ENCODE peak calls at places on chromosomes 1 and 21, in ten cellular contexts. F, U, S, N, I, V, O, B, Z and D are unnamed samples.

GRCh38 chr1:64502924-64503323 is 33.0 kb downstream of the CACHD1 start:
- DNase-seq in F (no peak), U (no peak), S (no peak), N (no peak), I (no peak), V (no peak), O (no peak), B (no peak), Z (no peak), D (no peak)

GRCh38 chr1:31243451-31244286 is 4.0 kb upstream of the NKAIN1 start:
- DNase-seq in F (no peak), U (no peak), S (no peak), N (no peak), I (no peak), V (no peak), O (no peak), B (no peak), Z (no peak), D (no peak)

GRCh38 chr1:151104630-151105029 is 34.1 kb downstream of the GABPB2 start:
- DNase-seq in F (no peak), U (no peak), S (no peak), N (no peak), I (no peak), V (no peak), O (no peak), B (no peak), Z (no peak), D (no peak)

GRCh38 chr1:172269084-172269483 is 151.4 kb upstream of the C1orf105 start:
- DNase-seq in F (no peak), U (no peak), S (no peak), N (no peak), I (no peak), V (no peak), O (no peak), B (no peak), Z (no peak), D (no peak)

GRCh38 chr1:26016258-26016943 is 5.2 kb upstream of the EXTL1 start:
- DNase-seq in F (no peak), U (no peak), S (no peak), N (no peak), I (no peak), V (no peak), O (no peak), B (no peak), Z (no peak), D (no peak)

GRCh38 chr1:193754732-193755427 is 568.5 kb upstream of the B3GALT2 start:
- DNase-seq in F (no peak), U (no peak), S (no peak), N (no peak), I (no peak), V (no peak), O (no peak), B (no peak), Z (peak), D (no peak)

GRCh38 chr1:36420409-36420808 is 22.7 kb upstream of the LSM10 start:
- DNase-seq in F (no peak), U (no peak), S (no peak), N (no peak), I (no peak), V (no peak), O (no peak), B (no peak), Z (no peak), D (no peak)

GRCh38 chr1:172485626-172486025 is 41.8 kb upstream of the PIGC start:
- DNase-seq in F (no peak), U (no peak), S (no peak), N (no peak), I (no peak), V (no peak), O (no peak), B (no peak), Z (no peak), D (no peak)

GRCh38 chr1:245197121-245197520 is 42.3 kb downstream of the KIF26B start:
- DNase-seq in F (no peak), U (no peak), S (no peak), N (no peak), I (no peak), V (no peak), O (no peak), B (no peak), Z (no peak), D (no peak)

GRCh38 chr1:7384679-7385078 is 386.4 kb upstream of the VAMP3 start:
- DNase-seq in F (no peak), U (no peak), S (no peak), N (peak), I (no peak), V (peak), O (no peak), B (no peak), Z (no peak), D (no peak)

GRCh38 chr1:15799004-15799867 is 8.2 kb downstream of the UQCRHL start:
- DNase-seq in F (peak), U (peak), S (no peak), N (peak), I (no peak), V (no peak), O (no peak), B (peak), Z (peak), D (no peak)

GRCh38 chr1:234755449-234755863 is 145.5 kb upstream of the IRF2BP2 start:
- DNase-seq in F (peak), U (peak), S (peak), N (peak), I (no peak), V (no peak), O (no peak), B (peak), Z (peak), D (no peak)

GRCh38 chr1:33758698-33759097 is 105.2 kb upstream of the HMGB4 start:
- DNase-seq in F (no peak), U (peak), S (peak), N (peak), I (no peak), V (peak), O (no peak), B (no peak), Z (peak), D (no peak)

GRCh38 chr1:180397190-180397589 is 105.2 kb downstream of the ACBD6 start:
- DNase-seq in F (no peak), U (no peak), S (no peak), N (no peak), I (no peak), V (no peak), O (no peak), B (no peak), Z (peak), D (no peak)

GRCh38 chr1:94863297-94863911 is 43.2 kb downstream of the SLC44A3 start:
- DNase-seq in F (no peak), U (no peak), S (no peak), N (no peak), I (no peak), V (no peak), O (no peak), B (peak), Z (peak), D (no peak)

GRCh38 chr1:85406887-85407593 is 57.9 kb downstream of the DDAH1 start:
- DNase-seq in F (no peak), U (peak), S (peak), N (no peak), I (no peak), V (no peak), O (no peak), B (peak), Z (peak), D (no peak)

GRCh38 chr21:39153842-39154241 is 29.4 kb downstream of the PSMG1 start:
- DNase-seq in F (no peak), U (no peak), S (no peak), N (no peak), I (no peak), V (no peak), O (no peak), B (no peak), Z (peak), D (no peak)

GRCh38 chr21:41777934-41778815 is 11.3 kb upstream of the RIPK4 start:
- DNase-seq in F (peak), U (peak), S (peak), N (peak), I (peak), V (no peak), O (no peak), B (peak), Z (peak), D (no peak)

GRCh38 chr1:10694274-10694632 is 102.2 kb downstream of the CASZ1 start:
- DNase-seq in F (no peak), U (no peak), S (no peak), N (no peak), I (no peak), V (no peak), O (peak), B (no peak), Z (peak), D (no peak)

GRCh38 chr1:77459881-77460280 is 178.1 kb downstream of the AK5 start:
- DNase-seq in F (no peak), U (no peak), S (no peak), N (no peak), I (no peak), V (no peak), O (no peak), B (no peak), Z (no peak), D (no peak)

GRCh38 chr1:43540653-43541071 is 10.0 kb downstream of the PTPRF start:
- DNase-seq in F (no peak), U (no peak), S (no peak), N (no peak), I (no peak), V (no peak), O (no peak), B (no peak), Z (no peak), D (no peak)

GRCh38 chr1:41708332-41708731 is 210.4 kb downstream of the HIVEP3 start:
- DNase-seq in F (no peak), U (no peak), S (no peak), N (no peak), I (no peak), V (no peak), O (no peak), B (no peak), Z (no peak), D (no peak)

GRCh38 chr1:11719313-11720032 is 16.5 kb upstream of the AGTRAP start:
- DNase-seq in F (peak), U (no peak), S (peak), N (peak), I (peak), V (no peak), O (peak), B (peak), Z (peak), D (peak)

GRCh38 chr1:165419839-165420238 is 25.1 kb downstream of the RXRG start:
- DNase-seq in F (no peak), U (no peak), S (no peak), N (no peak), I (no peak), V (no peak), O (no peak), B (no peak), Z (no peak), D (no peak)

GRCh38 chr1:229139320-229139719 is 131.6 kb upstream of the RAB4A start:
- DNase-seq in F (no peak), U (no peak), S (no peak), N (no peak), I (no peak), V (no peak), O (no peak), B (no peak), Z (no peak), D (no peak)

GRCh38 chr1:109624215-109625010 is 4.8 kb downstream of the AMPD2 start:
- DNase-seq in F (no peak), U (no peak), S (no peak), N (no peak), I (no peak), V (no peak), O (no peak), B (no peak), Z (no peak), D (no peak)

GRCh38 chr21:45423201-45423955 is 18.4 kb downstream of the COL18A1 start:
- DNase-seq in F (no peak), U (no peak), S (no peak), N (peak), I (no peak), V (no peak), O (no peak), B (no peak), Z (no peak), D (no peak)

GRCh38 chr1:202438393-202439174 is 90.1 kb downstream of the PPP1R12B start:
- DNase-seq in F (no peak), U (no peak), S (no peak), N (no peak), I (no peak), V (no peak), O (no peak), B (no peak), Z (no peak), D (no peak)

GRCh38 chr1:235601087-235601486 is 48.5 kb downstream of the GNG4 start:
- DNase-seq in F (no peak), U (no peak), S (peak), N (no peak), I (peak), V (no peak), O (no peak), B (no peak), Z (peak), D (no peak)

GRCh38 chr21:36551731-36552457 is 72.0 kb upstream of the CLDN14 start:
- DNase-seq in F (no peak), U (peak), S (no peak), N (no peak), I (no peak), V (no peak), O (no peak), B (peak), Z (no peak), D (no peak)

GRCh38 chr1:156124557-156125483 is 10.3 kb downstream of the LMNA start:
- DNase-seq in F (no peak), U (no peak), S (peak), N (no peak), I (no peak), V (no peak), O (no peak), B (no peak), Z (peak), D (no peak)

GRCh38 chr1:114719424-114719787 is 2.8 kb upstream of the NRAS start:
- DNase-seq in F (no peak), U (no peak), S (no peak), N (no peak), I (no peak), V (no peak), O (no peak), B (no peak), Z (no peak), D (no peak)

GRCh38 chr1:86703696-86704455 is 500 bp upstream of the SH3GLB1 start:
- DNase-seq in F (peak), U (no peak), S (no peak), N (no peak), I (peak), V (no peak), O (no peak), B (no peak), Z (peak), D (no peak)

GRCh38 chr1:185853739-185854138 is 119.5 kb downstream of the HMCN1 start:
- DNase-seq in F (no peak), U (peak), S (no peak), N (no peak), I (no peak), V (no peak), O (no peak), B (no peak), Z (peak), D (no peak)

GRCh38 chr1:43537423-43538142 is 6.9 kb downstream of the PTPRF start:
- DNase-seq in F (no peak), U (no peak), S (peak), N (no peak), I (no peak), V (no peak), O (no peak), B (no peak), Z (peak), D (no peak)

GRCh38 chr1:192378878-192379277 is 62.1 kb downstream of the RGS21 start:
- DNase-seq in F (no peak), U (no peak), S (no peak), N (no peak), I (no peak), V (no peak), O (no peak), B (no peak), Z (no peak), D (no peak)

GRCh38 chr1:192379536-192379935 is 62.7 kb downstream of the RGS21 start:
- DNase-seq in F (no peak), U (no peak), S (no peak), N (no peak), I (no peak), V (no peak), O (no peak), B (no peak), Z (no peak), D (no peak)

GRCh38 chr1:192386051-192386650 is 69.4 kb downstream of the RGS21 start:
- DNase-seq in F (no peak), U (no peak), S (no peak), N (no peak), I (no peak), V (no peak), O (no peak), B (no peak), Z (no peak), D (no peak)

GRCh38 chr1:192378276-192378675 is 61.5 kb downstream of the RGS21 start:
- DNase-seq in F (no peak), U (no peak), S (no peak), N (no peak), I (no peak), V (no peak), O (no peak), B (no peak), Z (no peak), D (no peak)

DNA sequence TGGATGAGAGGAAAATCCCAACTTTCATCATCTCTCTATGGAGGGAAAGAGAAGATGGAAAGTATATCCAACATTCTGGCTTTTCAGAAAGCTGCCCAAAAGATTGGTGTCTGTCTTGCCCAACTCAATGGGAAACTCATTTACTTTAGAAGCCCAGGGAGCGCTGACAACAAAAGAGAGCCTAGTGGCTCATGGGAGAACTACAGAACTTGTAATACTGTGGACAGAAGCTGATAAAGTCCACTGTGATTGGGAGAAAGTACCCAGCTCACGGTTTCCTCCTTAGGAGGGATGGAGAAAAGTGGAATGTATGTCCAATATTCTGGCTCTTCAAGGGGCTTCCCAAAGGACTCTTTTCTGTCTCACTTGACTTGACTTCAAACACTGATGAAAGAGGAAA is 66.0 kb downstream of the RGS21 start:
- DNase-seq in F (no peak), U (no peak), S (no peak), N (no peak), I (no peak), V (no peak), O (no peak), B (no peak), Z (no peak), D (no peak)
- TF ChIP-seq CTCF in F (no peak), U (no peak), S (no peak), N (no peak), I (no peak), V (no peak), O (no peak), B (no peak), Z (no peak), D (no peak)

DNA sequence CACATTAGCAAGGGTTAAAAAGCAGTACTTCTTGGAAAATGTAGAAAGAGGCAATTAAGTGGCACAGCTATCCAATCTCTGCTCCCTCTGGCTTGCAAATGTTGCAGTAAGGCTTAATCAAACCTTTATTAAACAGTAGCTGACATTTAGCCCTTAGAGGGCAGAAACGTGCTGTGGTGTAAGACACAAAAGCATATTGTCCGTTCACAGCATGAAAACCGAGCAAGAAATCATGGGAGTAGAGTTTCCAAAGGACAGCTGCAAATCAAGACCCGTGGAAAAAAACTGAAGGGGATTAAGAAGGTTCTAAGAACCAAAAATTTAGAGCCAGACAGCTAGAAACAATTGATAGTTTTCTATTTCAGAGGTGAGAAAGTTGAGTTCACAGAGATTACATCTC is 13.1 kb downstream of the ZP4 start:
- DNase-seq in F (no peak), U (no peak), S (no peak), N (no peak), I (no peak), V (no peak), O (no peak), B (no peak), Z (no peak), D (no peak)
- TF ChIP-seq CTCF in F (no peak), U (no peak), S (no peak), N (no peak), I (no peak), V (no peak), O (no peak), B (no peak), Z (no peak), D (no peak)

DNA sequence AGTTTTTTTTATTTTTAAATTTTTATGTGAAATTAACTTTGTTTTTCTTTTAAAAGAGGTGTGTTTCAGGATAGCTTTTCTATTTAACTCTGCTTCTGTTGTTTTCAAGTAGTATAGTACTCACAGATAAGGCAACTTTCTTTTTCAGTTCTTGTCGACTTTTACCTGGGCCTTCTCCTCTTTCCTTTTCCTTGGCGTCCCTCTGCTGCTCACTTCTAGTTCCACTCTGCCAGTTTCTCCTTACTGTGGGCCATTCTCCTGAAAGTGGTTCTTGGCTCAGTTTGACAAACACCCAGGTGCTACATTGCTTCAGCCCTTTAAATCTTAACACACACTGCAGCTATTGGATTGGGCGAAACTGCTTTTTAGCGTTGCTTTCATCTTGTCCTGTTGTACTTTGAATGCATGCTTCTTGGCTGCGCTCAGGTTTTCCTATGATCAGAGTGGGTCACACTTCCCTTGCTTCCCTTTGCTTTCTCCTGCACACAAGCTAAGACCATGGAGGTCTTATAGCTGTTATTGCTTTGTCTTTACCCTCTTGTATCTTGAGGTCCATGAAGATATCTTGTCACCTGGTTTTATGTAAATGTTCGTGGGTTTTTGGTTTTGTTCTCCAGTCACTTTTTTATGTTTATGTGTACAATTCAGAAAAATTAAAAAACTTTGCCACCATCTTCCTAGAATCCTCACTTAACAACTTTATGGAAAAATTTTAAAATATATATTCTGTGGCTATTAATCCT is 21.6 kb downstream of the GABPA start:
- DNase-seq in F (no peak), U (no peak), S (no peak), N (no peak), I (no peak), V (no peak), O (no peak), B (no peak), Z (no peak), D (no peak)
- TF ChIP-seq CTCF in F (no peak), U (no peak), S (no peak), N (no peak), I (no peak), V (no peak), O (no peak), B (no peak), Z (no peak), D (no peak)

GRCh38 chr1:105137543-105138444 is 1388.1 kb downstream of the AMY1C start:
- DNase-seq in F (no peak), U (no peak), S (no peak), N (no peak), I (peak), V (no peak), O (no peak), B (peak), Z (peak), D (no peak)

GRCh38 chr1:105138445-105138821 is 1388.7 kb downstream of the AMY1C start:
- DNase-seq in F (no peak), U (no peak), S (peak), N (no peak), I (no peak), V (no peak), O (no peak), B (peak), Z (peak), D (no peak)
- TF ChIP-seq CTCF in F (no peak), U (no peak), S (no peak), N (no peak), I (no peak), V (no peak), O (no peak), B (no peak), Z (no peak), D (no peak)